ENCODE peak calls at places on chromosomes 12 and 14, in six cellular contexts. One of them, this sample, is unnamed.

GRCh38 chr14:63964063-63964462 is 111.3 kb downstream of the SYNE2 start:
- DNase-seq in H9: no peak
- DNase-seq in neuronal stem cell: no peak
- DNase-seq in H1: no peak
- DNase-seq in IMR-90: no peak
- DNase-seq in mesenchymal stem cell: no peak
- DNase-seq in this sample: no peak

GRCh38 chr12:118582863-118583262 is 206.5 kb downstream of the SUDS3 start:
- DNase-seq in IMR-90: no peak
- DNase-seq in H9: no peak
- DNase-seq in neuronal stem cell: no peak
- DNase-seq in mesenchymal stem cell: no peak
- DNase-seq in H1: no peak
- DNase-seq in this sample: peak

GRCh38 chr12:121618659-121619233 is 7.6 kb upstream of the ORAI1 start:
- DNase-seq in mesenchymal stem cell: no peak
- DNase-seq in H9: no peak
- DNase-seq in neuronal stem cell: no peak
- DNase-seq in IMR-90: no peak
- DNase-seq in H1: no peak
- DNase-seq in this sample: no peak

GRCh38 chr14:101562659-101563351 is 1.5 kb downstream of the DIO3 start:
- DNase-seq in mesenchymal stem cell: no peak
- DNase-seq in neuronal stem cell: no peak
- DNase-seq in IMR-90: no peak
- DNase-seq in H9: no peak
- DNase-seq in H1: no peak
- DNase-seq in this sample: no peak

GRCh38 chr12:67599691-67600090 is 48.9 kb upstream of the DYRK2 start:
- DNase-seq in mesenchymal stem cell: no peak
- DNase-seq in H1: no peak
- DNase-seq in H9: no peak
- DNase-seq in IMR-90: no peak
- DNase-seq in neuronal stem cell: no peak
- DNase-seq in this sample: no peak

GRCh38 chr12:80195143-80195726 is 95.9 kb downstream of the OTOGL start:
- DNase-seq in H1: no peak
- DNase-seq in neuronal stem cell: peak
- DNase-seq in IMR-90: peak
- DNase-seq in H9: peak
- DNase-seq in mesenchymal stem cell: peak
- DNase-seq in this sample: peak

GRCh38 chr14:55514819-55515470 is 65.1 kb upstream of the KTN1 start:
- DNase-seq in H9: no peak
- DNase-seq in IMR-90: peak
- DNase-seq in mesenchymal stem cell: peak
- DNase-seq in neuronal stem cell: no peak
- DNase-seq in H1: no peak
- DNase-seq in this sample: no peak

GRCh38 chr12:12004524-12004923 is 66.2 kb upstream of the BCL2L14 start:
- DNase-seq in H9: no peak
- DNase-seq in mesenchymal stem cell: no peak
- DNase-seq in H1: no peak
- DNase-seq in neuronal stem cell: no peak
- DNase-seq in IMR-90: no peak
- DNase-seq in this sample: no peak

GRCh38 chr12:124764451-124764850 is 99.2 kb downstream of the SCARB1 start:
- DNase-seq in neuronal stem cell: no peak
- DNase-seq in H9: no peak
- DNase-seq in H1: peak
- DNase-seq in mesenchymal stem cell: peak
- DNase-seq in IMR-90: peak
- DNase-seq in this sample: peak

GRCh38 chr14:72682188-72682587 is 211.7 kb downstream of the DPF3 start:
- DNase-seq in mesenchymal stem cell: peak
- DNase-seq in H9: no peak
- DNase-seq in neuronal stem cell: no peak
- DNase-seq in IMR-90: peak
- DNase-seq in H1: no peak
- DNase-seq in this sample: no peak

GRCh38 chr12:127025545-127025944 is 1241.4 kb upstream of the TMEM132C start:
- DNase-seq in neuronal stem cell: no peak
- DNase-seq in H1: no peak
- DNase-seq in IMR-90: no peak
- DNase-seq in mesenchymal stem cell: no peak
- DNase-seq in H9: no peak
- DNase-seq in this sample: no peak

GRCh38 chr14:24032727-24033418 is 18.9 kb upstream of the CARMIL3 start:
- DNase-seq in neuronal stem cell: no peak
- DNase-seq in IMR-90: peak
- DNase-seq in H1: no peak
- DNase-seq in H9: no peak
- DNase-seq in mesenchymal stem cell: peak
- DNase-seq in this sample: no peak

GRCh38 chr14:24162083-24162482 is 1.0 kb downstream of the IRF9 start:
- DNase-seq in neuronal stem cell: no peak
- DNase-seq in IMR-90: peak
- DNase-seq in H9: no peak
- DNase-seq in H1: no peak
- DNase-seq in mesenchymal stem cell: peak
- DNase-seq in this sample: no peak

GRCh38 chr12:2876431-2877046 is 435 bp downstream of the FOXM1 start:
- DNase-seq in H1: no peak
- DNase-seq in mesenchymal stem cell: peak
- DNase-seq in IMR-90: no peak
- DNase-seq in neuronal stem cell: no peak
- DNase-seq in H9: no peak
- DNase-seq in this sample: peak

GRCh38 chr14:63308723-63309317 is 9.9 kb downstream of the GPHB5 start:
- DNase-seq in neuronal stem cell: no peak
- DNase-seq in IMR-90: peak
- DNase-seq in mesenchymal stem cell: no peak
- DNase-seq in H9: peak
- DNase-seq in H1: peak
- DNase-seq in this sample: peak

GRCh38 chr14:103101257-103101963 is 6.9 kb downstream of the EXOC3L4 start:
- DNase-seq in IMR-90: no peak
- DNase-seq in H9: no peak
- DNase-seq in H1: no peak
- DNase-seq in mesenchymal stem cell: no peak
- DNase-seq in neuronal stem cell: no peak
- DNase-seq in this sample: no peak

GRCh38 chr12:42213954-42214426 is 24.1 kb downstream of the YAF2 start:
- DNase-seq in neuronal stem cell: no peak
- DNase-seq in H9: no peak
- DNase-seq in H1: no peak
- DNase-seq in IMR-90: peak
- DNase-seq in mesenchymal stem cell: peak
- DNase-seq in this sample: no peak

GRCh38 chr12:12441891-12442461 is 85.1 kb downstream of the BORCS5 start:
- DNase-seq in H9: no peak
- DNase-seq in mesenchymal stem cell: peak
- DNase-seq in IMR-90: peak
- DNase-seq in H1: no peak
- DNase-seq in neuronal stem cell: no peak
- DNase-seq in this sample: no peak

GRCh38 chr12:9364224-9365176 is 156.3 kb upstream of the PZP start:
- DNase-seq in H9: peak
- DNase-seq in IMR-90: peak
- DNase-seq in mesenchymal stem cell: peak
- DNase-seq in H1: peak
- DNase-seq in neuronal stem cell: no peak
- DNase-seq in this sample: peak

GRCh38 chr12:128930591-128930990 is 77.3 kb downstream of the GLT1D1 start:
- DNase-seq in H1: no peak
- DNase-seq in mesenchymal stem cell: no peak
- DNase-seq in H9: no peak
- DNase-seq in neuronal stem cell: no peak
- DNase-seq in IMR-90: no peak
- DNase-seq in this sample: no peak

GRCh38 chr14:24366664-24367505 is 1.1 kb upstream of the NFATC4 start:
- DNase-seq in H9: peak
- DNase-seq in neuronal stem cell: peak
- DNase-seq in mesenchymal stem cell: peak
- DNase-seq in IMR-90: peak
- DNase-seq in H1: peak
- DNase-seq in this sample: peak

GRCh38 chr14:64878775-64879634 is 702 bp downstream of the SPTB start:
- DNase-seq in H1: peak
- DNase-seq in IMR-90: no peak
- DNase-seq in neuronal stem cell: peak
- DNase-seq in H9: peak
- DNase-seq in mesenchymal stem cell: peak
- DNase-seq in this sample: peak

GRCh38 chr14:22482782-22483553 is 106.1 kb downstream of the DAD1 start:
- DNase-seq in mesenchymal stem cell: no peak
- DNase-seq in neuronal stem cell: no peak
- DNase-seq in H9: no peak
- DNase-seq in IMR-90: no peak
- DNase-seq in H1: no peak
- DNase-seq in this sample: no peak
- H3K4me2 ChIP-seq in mesenchymal stem cell: no peak
- H3K4me2 ChIP-seq in neuronal stem cell: no peak
- H3K4me2 ChIP-seq in H9: no peak
- H3K4me2 ChIP-seq in IMR-90: no peak
- H3K4me2 ChIP-seq in H1: no peak
- H3K4me2 ChIP-seq in this sample: no peak

GRCh38 chr14:96216627-96217026 is 12.0 kb downstream of the BDKRB2 start:
- DNase-seq in neuronal stem cell: no peak
- DNase-seq in mesenchymal stem cell: no peak
- DNase-seq in IMR-90: no peak
- DNase-seq in H9: no peak
- DNase-seq in H1: no peak
- DNase-seq in this sample: no peak
- H2BK15ac ChIP-seq in neuronal stem cell: no peak
- H2BK15ac ChIP-seq in mesenchymal stem cell: no peak
- H2BK15ac ChIP-seq in IMR-90: no peak
- H2BK15ac ChIP-seq in H9: no peak
- H2BK15ac ChIP-seq in H1: no peak
- H2BK15ac ChIP-seq in this sample: no peak

GRCh38 chr12:59459966-59460365 is 135.9 kb upstream of the SLC16A7 start:
- DNase-seq in H1: no peak
- DNase-seq in H9: no peak
- DNase-seq in neuronal stem cell: no peak
- DNase-seq in mesenchymal stem cell: no peak
- DNase-seq in IMR-90: peak
- DNase-seq in this sample: peak
- H3K4me2 ChIP-seq in H1: no peak
- H3K4me2 ChIP-seq in H9: no peak
- H3K4me2 ChIP-seq in neuronal stem cell: no peak
- H3K4me2 ChIP-seq in mesenchymal stem cell: peak
- H3K4me2 ChIP-seq in IMR-90: no peak
- H3K4me2 ChIP-seq in this sample: no peak

GRCh38 chr12:114447274-114447716 is 41.4 kb upstream of the TBX5 start:
- DNase-seq in mesenchymal stem cell: no peak
- DNase-seq in IMR-90: no peak
- DNase-seq in neuronal stem cell: no peak
- DNase-seq in H9: peak
- DNase-seq in H1: peak
- DNase-seq in this sample: peak

GRCh38 chr12:114450019-114450418 is 44.1 kb upstream of the TBX5 start:
- DNase-seq in H1: no peak
- DNase-seq in H9: no peak
- DNase-seq in IMR-90: no peak
- DNase-seq in mesenchymal stem cell: no peak
- DNase-seq in neuronal stem cell: no peak
- DNase-seq in this sample: no peak

GRCh38 chr12:114445401-114446323 is 39.7 kb upstream of the TBX5 start:
- DNase-seq in neuronal stem cell: no peak
- DNase-seq in IMR-90: no peak
- DNase-seq in H1: peak
- DNase-seq in mesenchymal stem cell: no peak
- DNase-seq in H9: no peak
- DNase-seq in this sample: no peak

GRCh38 chr12:114448618-114448933 is 42.6 kb upstream of the TBX5 start:
- DNase-seq in neuronal stem cell: no peak
- DNase-seq in H1: peak
- DNase-seq in mesenchymal stem cell: no peak
- DNase-seq in IMR-90: no peak
- DNase-seq in H9: peak
- DNase-seq in this sample: peak

GRCh38 chr12:114447799-114448617 is 42.1 kb upstream of the TBX5 start:
- DNase-seq in H1: no peak
- DNase-seq in mesenchymal stem cell: no peak
- DNase-seq in neuronal stem cell: no peak
- DNase-seq in IMR-90: no peak
- DNase-seq in H9: no peak
- DNase-seq in this sample: no peak
- H2BK15ac ChIP-seq in H1: no peak
- H2BK15ac ChIP-seq in mesenchymal stem cell: no peak
- H2BK15ac ChIP-seq in neuronal stem cell: no peak
- H2BK15ac ChIP-seq in IMR-90: no peak
- H2BK15ac ChIP-seq in H9: no peak
- H2BK15ac ChIP-seq in this sample: no peak

DNA sequence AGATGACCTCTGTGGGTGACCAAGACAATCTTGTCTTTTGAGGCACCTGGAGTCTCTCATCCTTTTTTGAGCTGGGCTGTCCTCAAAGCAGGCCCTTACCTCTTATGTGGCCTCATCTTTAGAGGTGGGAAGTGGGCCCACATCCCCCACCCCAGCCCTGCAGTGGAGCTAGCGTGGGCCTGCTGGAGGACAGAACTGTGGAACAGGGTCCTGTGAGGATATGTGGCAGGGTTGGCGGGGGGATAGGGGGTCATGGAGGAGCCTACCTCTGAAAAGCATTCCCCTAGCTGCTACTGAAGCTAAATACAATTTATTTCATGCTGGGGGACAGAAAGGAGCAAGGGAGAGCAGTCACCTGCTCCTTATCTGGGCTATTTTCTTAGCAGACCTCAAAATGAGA is 457 bp upstream of the GPD1 start:
- DNase-seq in IMR-90: no peak
- DNase-seq in mesenchymal stem cell: no peak
- DNase-seq in neuronal stem cell: no peak
- DNase-seq in H9: no peak
- DNase-seq in H1: no peak
- DNase-seq in this sample: no peak
- H3K4me2 ChIP-seq in IMR-90: no peak
- H3K4me2 ChIP-seq in mesenchymal stem cell: no peak
- H3K4me2 ChIP-seq in neuronal stem cell: no peak
- H3K4me2 ChIP-seq in H9: no peak
- H3K4me2 ChIP-seq in H1: no peak
- H3K4me2 ChIP-seq in this sample: no peak

GRCh38 chr14:87705439-87705896 is 287.5 kb downstream of the GALC start:
- DNase-seq in neuronal stem cell: no peak
- DNase-seq in H9: no peak
- DNase-seq in H1: no peak
- DNase-seq in IMR-90: no peak
- DNase-seq in mesenchymal stem cell: no peak
- DNase-seq in this sample: no peak
- H2BK15ac ChIP-seq in neuronal stem cell: no peak
- H2BK15ac ChIP-seq in H9: no peak
- H2BK15ac ChIP-seq in H1: no peak
- H2BK15ac ChIP-seq in IMR-90: no peak
- H2BK15ac ChIP-seq in mesenchymal stem cell: no peak
- H2BK15ac ChIP-seq in this sample: no peak

DNA sequence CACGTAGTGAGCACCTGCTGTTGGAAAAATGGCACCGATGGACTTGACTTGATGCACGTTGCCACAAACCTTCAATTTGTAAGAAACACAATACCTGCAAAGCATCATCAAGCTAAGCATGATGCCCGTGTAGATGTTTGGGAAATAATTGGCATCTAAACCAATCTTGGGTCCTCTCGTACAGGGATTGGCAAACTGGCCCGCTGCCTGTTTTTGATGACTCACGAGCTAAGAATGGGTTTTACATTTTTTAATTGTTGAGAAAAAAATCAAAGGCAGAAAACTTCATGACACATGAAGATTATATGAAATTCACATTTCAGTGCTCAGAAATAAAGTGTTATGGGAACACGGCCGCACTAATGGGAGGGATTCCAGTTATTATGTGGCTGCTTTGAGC is 10.9 kb downstream of the MTA1 start:
- DNase-seq in H1: no peak
- DNase-seq in mesenchymal stem cell: peak
- DNase-seq in IMR-90: peak
- DNase-seq in neuronal stem cell: no peak
- DNase-seq in H9: no peak
- DNase-seq in this sample: no peak
- H3K4me2 ChIP-seq in H1: no peak
- H3K4me2 ChIP-seq in mesenchymal stem cell: no peak
- H3K4me2 ChIP-seq in IMR-90: no peak
- H3K4me2 ChIP-seq in neuronal stem cell: no peak
- H3K4me2 ChIP-seq in H9: no peak
- H3K4me2 ChIP-seq in this sample: no peak

This sample was measured in mesendoderm.